ENCODE peak calls at places on chromosomes 1 and 21, in eight cellular contexts. X is astrocyte of the spinal cord; P is AG04449; G is activated CD8-positive, alpha-beta T cell treated with anti-CD3 and anti-CD28 coated beads for 36 hours; Q is dorsolateral prefrontal cortex; U is BE2C; L is lower lobe of right lung; I is right lobe of liver. H is an unnamed sample.

GRCh38 chr1:166840309-166841302 is 1.3 kb downstream of the POGK start:
- DNase-seq in Q (no peak), U (no peak), L (no peak), X (peak), G (no peak), P (no peak), I (no peak), H (no peak)

GRCh38 chr21:29192999-29193563 is 62.6 kb downstream of the MAP3K7CL start:
- DNase-seq in X (no peak), P (no peak), G (no peak), I (no peak), L (no peak), U (peak), Q (no peak), H (no peak)

GRCh38 chr21:28982637-28983036 is 10.0 kb downstream of the LTN1 start:
- DNase-seq in U (no peak), Q (no peak), G (no peak), X (no peak), P (no peak), L (no peak), I (no peak), H (no peak)

GRCh38 chr1:102699524-102699923 is 408.8 kb downstream of the COL11A1 start:
- DNase-seq in L (no peak), P (no peak), I (no peak), Q (no peak), X (no peak), U (no peak), G (no peak), H (no peak)

GRCh38 chr1:209202826-209203439 is 380.6 kb upstream of the CAMK1G start:
- DNase-seq in G (peak), P (peak), L (no peak), Q (no peak), X (peak), U (peak), I (no peak), H (no peak)

GRCh38 chr1:204641936-204642335 is 43.6 kb downstream of the LRRN2 start:
- DNase-seq in U (no peak), I (no peak), G (no peak), P (no peak), X (no peak), L (no peak), Q (no peak), H (no peak)

GRCh38 chr1:162349635-162350330 is 26.9 kb downstream of the SPATA46 start:
- DNase-seq in Q (no peak), G (no peak), I (no peak), U (no peak), L (no peak), X (peak), P (peak), H (no peak)

GRCh38 chr1:9846611-9847171 is 22.9 kb upstream of the CLSTN1 start:
- DNase-seq in X (no peak), I (no peak), G (no peak), L (no peak), U (no peak), Q (no peak), P (no peak), H (no peak)

GRCh38 chr1:105730701-105731100 is 1325.8 kb upstream of the PRMT6 start:
- DNase-seq in Q (no peak), P (no peak), L (no peak), I (no peak), X (no peak), G (no peak), U (no peak), H (no peak)

GRCh38 chr1:235295902-235296350 is 32.1 kb downstream of the ARID4B start:
- DNase-seq in I (no peak), G (no peak), U (no peak), X (peak), Q (no peak), P (peak), L (no peak), H (no peak)

GRCh38 chr1:26938004-26938658 is 16.6 kb downstream of the NUDC start:
- DNase-seq in I (peak), L (no peak), U (no peak), Q (no peak), G (no peak), X (no peak), P (no peak), H (no peak)

GRCh38 chr1:239288964-239289535 is 97.3 kb upstream of the CHRM3 start:
- DNase-seq in U (no peak), X (no peak), P (no peak), Q (no peak), G (no peak), I (no peak), L (no peak), H (no peak)

GRCh38 chr1:245880754-245881403 is 626.2 kb downstream of the SMYD3 start:
- DNase-seq in G (no peak), P (peak), I (no peak), U (no peak), Q (no peak), L (no peak), X (peak), H (no peak)

GRCh38 chr1:46065405-46065804 is 67.0 kb downstream of the PIK3R3 start:
- DNase-seq in Q (no peak), I (no peak), P (no peak), U (no peak), G (no peak), L (no peak), X (no peak), H (no peak)

GRCh38 chr1:64856564-64856963 is 109.8 kb downstream of the JAK1 start:
- DNase-seq in U (no peak), Q (no peak), X (no peak), I (peak), G (no peak), L (peak), P (no peak), H (no peak)

GRCh38 chr1:7568901-7569524 is 202.1 kb upstream of the VAMP3 start:
- DNase-seq in X (no peak), Q (no peak), L (no peak), G (no peak), I (no peak), U (no peak), P (no peak), H (no peak)

GRCh38 chr1:35461966-35462651 is 95.1 kb downstream of the KIAA0319L start:
- DNase-seq in I (no peak), G (no peak), L (no peak), P (no peak), Q (no peak), U (no peak), X (no peak), H (no peak)

GRCh38 chr1:34156739-34157138 is 8.3 kb downstream of the CSMD2 start:
- DNase-seq in U (no peak), L (no peak), P (no peak), Q (no peak), X (no peak), G (no peak), I (no peak), H (no peak)

GRCh38 chr21:34181418-34181817 is 108.0 kb downstream of the MRPS6 start:
- DNase-seq in I (no peak), U (no peak), P (no peak), G (no peak), L (no peak), Q (no peak), X (no peak), H (no peak)

GRCh38 chr1:1435911-1436633 is 582 bp downstream of the VWA1 start:
- DNase-seq in U (peak), I (no peak), Q (no peak), L (no peak), P (no peak), X (no peak), G (no peak), H (no peak)

GRCh38 chr1:33320619-33321165 is at the start of gene A3GALT2:
- DNase-seq in U (no peak), X (no peak), G (no peak), L (no peak), P (no peak), Q (no peak), I (no peak), H (no peak)

GRCh38 chr1:53376742-53377437 is 49.0 kb upstream of the LRP8 start:
- DNase-seq in I (peak), P (no peak), U (no peak), X (no peak), Q (no peak), G (no peak), L (no peak), H (no peak)

GRCh38 chr1:85463666-85464496 is 1.1 kb downstream of the DDAH1 start:
- DNase-seq in L (no peak), I (no peak), X (peak), U (no peak), Q (peak), G (no peak), P (no peak), H (no peak)

GRCh38 chr1:172647110-172647564 is 11.8 kb upstream of the FASLG start:
- DNase-seq in P (no peak), U (no peak), I (no peak), L (no peak), Q (no peak), G (peak), X (no peak), H (no peak)

GRCh38 chr1:100358210-100358609 is 5.9 kb downstream of the CDC14A start:
- DNase-seq in Q (no peak), G (peak), U (peak), L (no peak), P (no peak), I (no peak), X (no peak), H (no peak)

GRCh38 chr1:41020109-41020576 is 1.4 kb downstream of the SLFNL1 start:
- DNase-seq in G (no peak), I (no peak), Q (no peak), P (no peak), U (no peak), X (no peak), L (peak), H (no peak)

GRCh38 chr1:238647877-238648276 is 738.5 kb upstream of the CHRM3 start:
- DNase-seq in G (no peak), L (no peak), P (peak), Q (no peak), I (no peak), X (peak), U (no peak), H (no peak)

GRCh38 chr1:11176081-11176706 is 13.0 kb upstream of the ANGPTL7 start:
- DNase-seq in I (no peak), U (no peak), G (no peak), L (peak), Q (no peak), P (no peak), X (no peak), H (no peak)

GRCh38 chr1:147821883-147822282 is 61.5 kb upstream of the GJA5 start:
- DNase-seq in Q (no peak), X (no peak), U (no peak), G (no peak), L (no peak), I (no peak), P (no peak), H (no peak)

GRCh38 chr21:37974081-37974480 is 57.8 kb upstream of the KCNJ6 start:
- DNase-seq in X (peak), G (no peak), I (no peak), L (no peak), U (no peak), P (no peak), Q (no peak), H (no peak)

GRCh38 chr1:65459397-65459768 is 38.9 kb downstream of the LEPR start:
- DNase-seq in I (no peak), G (no peak), L (no peak), P (no peak), U (no peak), Q (no peak), X (peak), H (no peak)

GRCh38 chr21:37783016-37783415 is 133.2 kb downstream of the KCNJ6 start:
- DNase-seq in U (no peak), Q (no peak), G (no peak), L (no peak), P (no peak), X (peak), I (no peak), H (no peak)

GRCh38 chr1:91727763-91728162 is 158.2 kb downstream of the TGFBR3 start:
- DNase-seq in L (no peak), P (no peak), U (no peak), Q (no peak), X (no peak), I (no peak), G (no peak), H (no peak)

GRCh38 chr1:11948822-11949458 is 14.4 kb downstream of the PLOD1 start:
- DNase-seq in G (peak), U (peak), Q (no peak), P (no peak), I (no peak), L (no peak), X (no peak), H (no peak)

GRCh38 chr1:228046421-228047182 is 35.9 kb upstream of the ARF1 start:
- DNase-seq in I (no peak), Q (peak), U (no peak), P (no peak), L (no peak), G (no peak), X (no peak), H (no peak)

GRCh38 chr1:231369282-231369681 is 31.2 kb downstream of the SPRTN start:
- DNase-seq in U (no peak), G (no peak), I (no peak), L (no peak), P (no peak), X (no peak), Q (no peak), H (no peak)

GRCh38 chr21:14763695-14764064 is 217.6 kb upstream of the SAMSN1 start:
- DNase-seq in I (no peak), P (no peak), X (no peak), U (no peak), G (no peak), Q (no peak), L (no peak), H (no peak)

GRCh38 chr21:14768042-14768441 is 221.9 kb upstream of the SAMSN1 start:
- DNase-seq in Q (no peak), I (no peak), G (no peak), X (no peak), L (no peak), U (no peak), P (no peak), H (no peak)

GRCh38 chr21:14762734-14763694 is 216.9 kb upstream of the SAMSN1 start:
- DNase-seq in I (no peak), L (no peak), P (no peak), X (no peak), Q (no peak), U (no peak), G (no peak), H (no peak)

GRCh38 chr21:14767192-14767852 is 221.2 kb upstream of the SAMSN1 start:
- DNase-seq in L (no peak), I (no peak), X (no peak), G (no peak), P (no peak), Q (no peak), U (no peak), H (no peak)

GRCh38 chr21:14766241-14766640 is 220.1 kb upstream of the SAMSN1 start:
- DNase-seq in G (no peak), I (no peak), Q (no peak), P (no peak), L (no peak), U (no peak), X (no peak), H (no peak)
- TF ChIP-seq CTCF in G (no peak), I (no peak), Q (no peak), P (no peak), L (no peak), U (peak), X (no peak), H (no peak)

DNA sequence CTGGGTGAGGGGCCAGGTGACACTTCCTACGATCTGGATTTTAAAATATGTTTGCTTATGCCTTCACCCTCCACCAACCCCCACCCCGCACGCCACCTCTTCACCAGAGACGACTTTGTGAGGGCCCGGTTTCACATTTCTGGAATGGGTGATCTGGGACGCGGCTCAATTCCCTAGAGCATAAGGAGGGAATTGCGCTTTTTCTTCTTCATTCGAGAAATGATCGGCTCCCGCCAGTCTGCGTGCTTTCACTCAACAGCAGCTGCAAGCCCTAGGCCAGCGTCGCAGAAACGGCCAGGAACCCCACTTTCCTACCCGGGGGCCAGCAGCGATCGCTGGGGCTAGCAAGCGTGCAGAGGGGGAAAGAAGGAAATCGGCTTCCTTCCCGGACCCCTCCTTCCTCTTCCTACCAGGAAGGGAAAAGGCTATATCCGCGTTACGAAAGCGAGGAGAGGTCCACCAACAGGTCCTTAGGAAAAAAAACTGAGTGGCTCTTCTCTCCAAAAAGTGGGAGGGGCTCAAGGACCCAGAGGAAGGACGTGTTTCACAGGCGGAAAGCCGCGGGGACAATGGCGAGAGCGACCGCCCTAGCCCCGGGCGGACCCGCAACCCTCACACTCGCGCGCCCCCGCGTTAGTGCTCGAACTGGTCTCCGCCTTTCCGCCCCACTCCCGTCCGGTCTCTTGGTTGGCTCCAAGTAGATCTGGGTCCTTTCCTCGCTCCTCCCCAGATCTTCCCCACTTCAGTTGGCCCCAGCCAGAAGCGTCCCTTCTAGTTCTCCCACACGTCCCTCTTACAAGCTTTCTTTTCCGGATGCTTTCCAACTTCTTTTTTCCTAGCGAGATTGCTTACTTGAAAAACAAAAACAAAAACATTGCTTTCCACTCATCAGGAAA is 1.1 kb upstream of the ADAMTS1 start:
- DNase-seq in I (peak), L (peak), Q (peak), G (peak), U (peak), P (no peak), X (peak), H (peak)
- TF ChIP-seq CTCF in I (no peak), L (no peak), Q (no peak), G (no peak), U (no peak), P (peak), X (peak), H (no peak)

GRCh38 chr1:54425152-54425584 is 19.0 kb upstream of the SSBP3 start:
- DNase-seq in Q (no peak), P (no peak), I (peak), U (no peak), X (no peak), L (no peak), G (no peak), H (no peak)
- TF ChIP-seq CTCF in Q (no peak), P (peak), I (no peak), U (no peak), X (peak), L (no peak), G (no peak), H (no peak)

DNA sequence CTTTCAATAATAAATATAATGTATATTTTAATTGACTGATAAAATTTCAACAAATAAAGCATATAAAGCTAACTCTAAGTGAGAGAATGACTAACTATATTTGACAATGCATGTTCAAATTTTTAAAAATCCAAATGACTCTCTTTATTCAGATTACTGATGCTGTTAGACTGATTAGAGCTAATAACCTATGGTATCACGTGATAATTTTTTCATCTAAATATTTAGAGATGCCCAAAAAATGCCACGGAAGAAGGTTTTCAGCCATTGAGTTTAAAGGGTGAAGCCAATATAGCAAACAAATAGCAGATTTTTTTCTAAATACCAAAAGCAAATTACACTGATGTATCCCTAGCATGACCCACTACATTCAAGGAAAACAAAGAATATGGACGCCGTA is 61.1 kb upstream of the OR10J4 start:
- DNase-seq in I (no peak), P (no peak), U (no peak), G (no peak), X (no peak), L (no peak), Q (no peak), H (no peak)
- TF ChIP-seq CTCF in I (no peak), P (no peak), U (no peak), G (no peak), X (no peak), L (no peak), Q (no peak), H (no peak)

GRCh38 chr1:39857479-39857878 is 25.8 kb downstream of the TRIT1 start:
- DNase-seq in X (no peak), U (no peak), Q (no peak), P (no peak), L (no peak), G (no peak), I (no peak), H (no peak)

GRCh38 chr1:39854738-39855137 is 28.6 kb downstream of the TRIT1 start:
- DNase-seq in I (no peak), X (no peak), P (no peak), U (no peak), G (peak), Q (no peak), L (no peak), H (no peak)

GRCh38 chr1:39852214-39852791 is 31.0 kb downstream of the TRIT1 start:
- DNase-seq in X (no peak), U (no peak), G (no peak), L (no peak), Q (no peak), P (no peak), I (peak), H (no peak)

GRCh38 chr1:39852876-39853275 is 30.4 kb downstream of the TRIT1 start:
- DNase-seq in U (no peak), G (no peak), X (no peak), Q (no peak), I (no peak), P (no peak), L (no peak), H (no peak)

GRCh38 chr1:39854314-39854713 is 29.0 kb downstream of the TRIT1 start:
- DNase-seq in U (no peak), I (no peak), Q (no peak), L (no peak), X (no peak), G (no peak), P (no peak), H (no peak)
- TF ChIP-seq CTCF in U (no peak), I (no peak), Q (no peak), L (no peak), X (no peak), G (no peak), P (no peak), H (no peak)

GRCh38 chr1:55214903-55215193 is 316 bp downstream of the USP24 start:
- DNase-seq in Q (no peak), G (no peak), I (no peak), X (peak), L (peak), U (peak), P (no peak), H (peak)
- TF ChIP-seq CTCF in Q (no peak), G (no peak), I (no peak), X (no peak), L (no peak), U (no peak), P (no peak), H (no peak)

DNA sequence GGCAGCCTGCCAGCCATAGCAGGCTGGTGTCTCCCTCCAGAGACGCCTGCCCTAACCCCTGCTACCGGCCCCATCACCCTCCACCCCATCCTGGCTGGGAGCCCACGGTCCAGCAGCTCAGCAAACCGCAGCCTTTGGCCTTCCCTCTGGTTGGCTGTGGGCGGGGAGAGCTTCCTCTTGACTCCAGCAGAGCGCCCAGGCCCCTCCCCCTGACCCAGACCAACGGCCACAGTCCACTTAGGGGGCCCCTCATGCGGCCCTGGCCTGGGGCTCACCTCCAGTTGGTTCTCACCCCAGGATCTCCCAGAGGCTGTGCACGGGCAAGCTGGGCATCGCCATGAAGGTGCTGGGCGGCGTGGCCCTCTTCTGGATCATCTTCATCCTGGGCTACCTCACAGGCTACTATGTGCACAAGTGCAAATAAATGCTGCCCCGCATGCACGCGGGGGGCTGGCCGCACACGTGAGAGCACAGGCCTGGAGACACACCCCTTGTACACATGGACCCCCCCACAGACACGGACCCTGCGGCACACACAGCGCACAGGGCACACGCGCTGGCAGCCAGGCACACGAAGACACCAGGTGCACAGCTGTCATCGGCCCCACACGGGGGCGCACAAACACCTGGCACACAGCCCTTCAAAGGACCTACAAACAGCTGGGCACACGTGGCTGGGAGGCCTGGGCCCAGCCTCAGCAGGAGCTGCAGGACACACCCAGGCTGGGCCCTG is 3.1 kb downstream of the SMIM1 start:
- DNase-seq in P (no peak), G (peak), Q (peak), I (peak), X (peak), U (peak), L (peak), H (no peak)
- TF ChIP-seq CTCF in P (peak), G (peak), Q (no peak), I (peak), X (peak), U (peak), L (peak), H (peak)

H was measured in progenitor cell of endocrine pancreas.